ENCODE peak calls at places on chromosomes 16 and 17, in eight cellular contexts. Y is MM.1S, E is neural progenitor cell, O is GM23248, H is PC-3, L is GM23338, D is mammary epithelial cell, V is PC-9. B is an unnamed sample. For H4K20me1, the result is how much of the 10 kb centered on the place peaks cover.

GRCh38 chr17:71975331-71975801 is 145.5 kb upstream of the SOX9 start:
- DNase-seq in Y (no peak), E (peak), O (peak), H (peak), L (peak), D (peak), V (peak), B (peak)

GRCh38 chr16:89150981-89151380 is 20.6 kb upstream of the CDH15 start:
- DNase-seq in Y (no peak), E (no peak), O (no peak), H (no peak), L (no peak), D (no peak), V (no peak), B (peak)

GRCh38 chr17:861364-861763 is 79.2 kb downstream of the MRM3 start:
- DNase-seq in Y (no peak), E (no peak), O (no peak), H (no peak), L (no peak), D (no peak), V (no peak), B (peak)

GRCh38 chr16:79839450-79839849 is 238.9 kb upstream of the MAF start:
- DNase-seq in Y (no peak), E (no peak), O (no peak), H (no peak), L (no peak), D (no peak), V (no peak), B (no peak)

GRCh38 chr17:17698869-17699351 is 17.7 kb downstream of the RAI1 start:
- DNase-seq in Y (no peak), E (peak), O (peak), H (no peak), L (peak), D (no peak), V (no peak), B (peak)

GRCh38 chr16:20181386-20181785 is 107.7 kb upstream of the GPR139 start:
- DNase-seq in Y (no peak), E (no peak), O (no peak), H (no peak), L (no peak), D (no peak), V (no peak), B (no peak)

GRCh38 chr17:31072186-31072585 is 22.6 kb upstream of the NF1 start:
- DNase-seq in Y (no peak), E (peak), O (peak), H (no peak), L (peak), D (peak), V (peak), B (no peak)

GRCh38 chr16:53509906-53510703 is 7.1 kb upstream of the AKTIP start:
- DNase-seq in Y (peak), E (peak), O (peak), H (peak), L (peak), D (peak), V (peak), B (peak)

GRCh38 chr17:31297090-31297489 is at the start of gene OMG:
- DNase-seq in Y (no peak), E (peak), O (no peak), H (no peak), L (peak), D (no peak), V (no peak), B (no peak)

GRCh38 chr16:15055141-15056053 is 477 bp downstream of the NTAN1 start:
- DNase-seq in Y (peak), E (peak), O (peak), H (peak), L (peak), D (peak), V (no peak), B (peak)

GRCh38 chr17:57672205-57672632 is 72.9 kb downstream of the CCDC182 start:
- DNase-seq in Y (no peak), E (no peak), O (peak), H (no peak), L (no peak), D (peak), V (no peak), B (peak)

GRCh38 chr16:49097964-49098363 is 183.7 kb downstream of the CBLN1 start:
- DNase-seq in Y (no peak), E (no peak), O (no peak), H (no peak), L (no peak), D (no peak), V (no peak), B (no peak)

GRCh38 chr17:1252203-1252608 is 18.0 kb upstream of the BHLHA9 start:
- DNase-seq in Y (no peak), E (no peak), O (peak), H (no peak), L (no peak), D (no peak), V (no peak), B (peak)

GRCh38 chr17:6938637-6939036 is 57.2 kb upstream of the ALOX12 start:
- DNase-seq in Y (no peak), E (no peak), O (no peak), H (no peak), L (no peak), D (no peak), V (no peak), B (no peak)

GRCh38 chr17:31266042-31266441 is 31.0 kb downstream of the OMG start:
- DNase-seq in Y (no peak), E (no peak), O (no peak), H (no peak), L (peak), D (no peak), V (no peak), B (no peak)

DNA sequence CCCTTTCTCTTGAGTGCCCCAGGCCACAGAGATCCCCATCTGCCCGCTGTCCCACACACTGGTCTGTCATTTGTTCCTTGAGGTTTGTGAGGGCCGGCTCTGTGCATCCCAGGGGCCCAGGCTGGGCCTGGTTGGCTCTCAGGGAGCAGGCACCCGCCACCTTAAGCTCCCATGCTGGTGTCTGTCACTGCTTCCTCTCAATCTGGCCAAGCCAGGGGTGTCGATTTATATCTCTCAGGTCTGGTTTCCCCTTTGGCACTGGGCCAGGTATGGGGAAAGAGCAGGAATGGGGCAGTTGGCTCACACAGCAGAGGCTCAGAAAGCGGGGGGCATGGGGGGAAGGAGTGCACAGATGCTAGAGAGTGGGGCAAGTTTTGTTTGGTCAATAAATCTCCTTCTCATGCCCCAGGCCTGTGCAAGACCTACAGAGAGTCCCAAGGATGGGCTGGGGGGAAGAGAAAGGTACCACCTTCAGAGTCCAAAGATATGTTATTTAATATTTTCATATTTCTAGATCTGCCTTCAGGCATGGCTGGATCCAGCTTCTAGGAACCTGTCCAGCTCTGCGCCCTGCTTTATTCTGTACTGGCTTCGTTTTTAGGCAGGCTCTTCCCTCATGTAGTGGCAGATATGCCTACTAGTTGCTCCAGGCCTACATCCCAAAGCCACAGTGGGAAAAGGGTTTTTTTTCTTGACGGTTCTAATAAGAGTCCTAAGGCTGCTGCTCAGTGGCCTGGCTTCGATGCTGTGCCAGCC is 34.3 kb downstream of the IL4R start:
- DNase-seq in Y (no peak), E (no peak), O (no peak), H (no peak), L (no peak), D (no peak), V (peak), B (no peak)
- H4K20me1 ChIP-seq in Y (under half), E (under half), O (under half), H (under half), L (under half), D (under half), V (under half), B (under half)

GRCh38 chr16:85166699-85167588 is 54.7 kb upstream of the CIBAR2 start:
- DNase-seq in Y (no peak), E (no peak), O (no peak), H (no peak), L (no peak), D (no peak), V (no peak), B (peak)
- H3K27ac ChIP-seq in Y (no peak), E (no peak), O (no peak), H (no peak), L (no peak), D (no peak), V (no peak), B (no peak)

GRCh38 chr16:17365591-17366298 is 105.0 kb downstream of the XYLT1 start:
- DNase-seq in Y (no peak), E (no peak), O (peak), H (no peak), L (no peak), D (no peak), V (no peak), B (no peak)

GRCh38 chr16:17367034-17367433 is 103.7 kb downstream of the XYLT1 start:
- DNase-seq in Y (no peak), E (no peak), O (no peak), H (no peak), L (no peak), D (no peak), V (no peak), B (no peak)

GRCh38 chr16:17364319-17365210 is 106.2 kb downstream of the XYLT1 start:
- DNase-seq in Y (no peak), E (no peak), O (peak), H (no peak), L (no peak), D (peak), V (no peak), B (peak)

GRCh38 chr16:17366299-17366961 is 104.3 kb downstream of the XYLT1 start:
- DNase-seq in Y (no peak), E (no peak), O (no peak), H (no peak), L (no peak), D (no peak), V (no peak), B (no peak)

GRCh38 chr16:17365211-17365541 is 105.6 kb downstream of the XYLT1 start:
- DNase-seq in Y (no peak), E (no peak), O (no peak), H (no peak), L (no peak), D (no peak), V (no peak), B (no peak)
- H4K20me1 ChIP-seq in Y (under half), E (under half), O (under half), H (under half), L (under half), D (under half), V (under half), B (under half)

GRCh38 chr17:49715717-49716279 is 8.0 kb upstream of the SLC35B1 start:
- DNase-seq in Y (no peak), E (no peak), O (no peak), H (no peak), L (no peak), D (no peak), V (no peak), B (no peak)
- H3K27ac ChIP-seq in Y (no peak), E (no peak), O (no peak), H (no peak), L (no peak), D (no peak), V (no peak), B (no peak)

GRCh38 chr17:80596760-80597608 is 52.3 kb downstream of the RPTOR start:
- DNase-seq in Y (no peak), E (no peak), O (peak), H (peak), L (no peak), D (peak), V (no peak), B (no peak)
- H4K20me1 ChIP-seq in Y (under half), E (under half), O (under half), H (under half), L (under half), D (under half), V (under half), B (half or more)

GRCh38 chr17:82317394-82318168 is at the start of gene CD7:
- DNase-seq in Y (no peak), E (no peak), O (no peak), H (no peak), L (no peak), D (no peak), V (no peak), B (no peak)

GRCh38 chr17:82318169-82318498 is 726 bp upstream of the CD7 start:
- DNase-seq in Y (no peak), E (no peak), O (no peak), H (no peak), L (no peak), D (no peak), V (no peak), B (no peak)

GRCh38 chr17:82320140-82320840 is 2.9 kb upstream of the CD7 start:
- DNase-seq in Y (no peak), E (no peak), O (no peak), H (no peak), L (no peak), D (no peak), V (no peak), B (peak)

GRCh38 chr17:82319619-82320062 is 2.2 kb upstream of the CD7 start:
- DNase-seq in Y (no peak), E (no peak), O (no peak), H (no peak), L (no peak), D (no peak), V (no peak), B (peak)

DNA sequence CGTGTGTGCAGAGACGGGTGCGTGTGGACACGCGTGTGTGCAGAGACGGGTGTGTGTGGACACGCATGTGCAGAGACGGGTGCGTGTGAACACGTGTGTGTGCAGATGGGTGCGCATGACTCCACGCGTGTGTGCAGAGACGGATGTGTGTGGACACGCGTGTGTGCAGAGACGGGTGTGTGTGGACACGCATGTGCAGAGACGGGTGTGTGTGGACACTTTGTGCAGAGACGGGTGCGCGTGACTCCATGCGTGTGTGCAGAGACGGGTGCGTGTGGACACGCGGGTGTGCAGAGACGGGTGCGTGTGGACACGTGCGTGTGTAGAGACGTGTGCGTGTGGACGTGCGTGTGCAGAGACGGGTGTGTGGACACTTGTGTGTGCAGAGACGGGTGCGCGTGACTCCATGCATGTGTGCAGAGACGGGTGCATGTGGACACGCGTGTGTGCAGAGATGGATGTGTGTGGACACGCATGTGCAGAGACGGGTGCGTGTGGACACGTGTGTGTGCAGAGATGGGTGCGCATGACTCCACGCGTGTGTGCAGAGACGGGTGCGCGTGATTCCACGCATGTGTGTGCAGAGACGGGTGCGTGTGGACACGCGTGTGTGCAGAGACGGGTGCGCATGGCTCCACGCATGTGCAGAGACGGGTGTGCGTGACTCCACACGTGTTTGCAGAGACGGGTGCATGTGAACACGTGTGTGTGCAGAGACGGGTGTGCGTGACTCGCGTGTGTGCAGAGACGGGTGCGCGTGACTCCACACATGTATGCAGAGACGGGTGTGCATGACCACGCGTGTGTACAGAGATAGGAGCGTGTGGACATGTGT is 1.6 kb upstream of the CD7 start:
- DNase-seq in Y (no peak), E (no peak), O (no peak), H (no peak), L (no peak), D (no peak), V (no peak), B (no peak)
- H3K27ac ChIP-seq in Y (no peak), E (no peak), O (no peak), H (no peak), L (no peak), D (no peak), V (no peak), B (no peak)

GRCh38 chr17:82553210-82553930 is 33.8 kb downstream of the FOXK2 start:
- DNase-seq in Y (no peak), E (no peak), O (no peak), H (no peak), L (peak), D (no peak), V (no peak), B (peak)

GRCh38 chr17:82547981-82548380 is 28.4 kb downstream of the FOXK2 start:
- DNase-seq in Y (no peak), E (no peak), O (no peak), H (no peak), L (no peak), D (no peak), V (no peak), B (peak)

GRCh38 chr17:82551779-82552457 is 32.4 kb downstream of the FOXK2 start:
- DNase-seq in Y (peak), E (peak), O (peak), H (peak), L (peak), D (peak), V (peak), B (peak)

GRCh38 chr17:82548681-82549303 is 29.3 kb downstream of the FOXK2 start:
- DNase-seq in Y (no peak), E (no peak), O (no peak), H (peak), L (no peak), D (no peak), V (no peak), B (no peak)

GRCh38 chr17:82552580-82552979 is 33.0 kb downstream of the FOXK2 start:
- DNase-seq in Y (no peak), E (no peak), O (no peak), H (no peak), L (no peak), D (no peak), V (no peak), B (no peak)
- H4K20me1 ChIP-seq in Y (under half), E (half or more), O (under half), H (under half), L (half or more), D (under half), V (half or more), B (half or more)

B was measured in osteoblast.